ENCODE peak calls at places on chromosomes 2 and 18, in eight cellular contexts. Y, Q, N, P, J, F, E and U are unnamed samples.

GRCh38 chr2:134504586-134505336 is 214.0 kb downstream of the TMEM163 start:
- DNase-seq in E (no peak), Y (no peak), P (peak), J (no peak), F (no peak), Q (no peak), N (no peak), U (no peak)

GRCh38 chr2:27092696-27093429 is 6.3 kb downstream of the KHK start:
- DNase-seq in E (no peak), Q (no peak), P (no peak), J (no peak), Y (no peak), F (no peak), N (no peak), U (no peak)

GRCh38 chr2:147456729-147457128 is 388.1 kb upstream of the ACVR2A start:
- DNase-seq in F (no peak), Q (no peak), J (no peak), P (peak), N (no peak), E (no peak), Y (no peak), U (peak)

GRCh38 chr2:222424729-222425671 is 657 bp downstream of the SGPP2 start:
- DNase-seq in F (peak), Q (no peak), E (no peak), Y (peak), N (no peak), J (peak), P (no peak), U (no peak)

GRCh38 chr2:51855683-51856082 is 823.8 kb upstream of the NRXN1 start:
- DNase-seq in F (no peak), Q (no peak), P (no peak), E (no peak), N (no peak), Y (no peak), J (no peak), U (no peak)

GRCh38 chr2:108895188-108895587 is 93.8 kb downstream of the EDAR start:
- DNase-seq in Y (no peak), Q (no peak), N (no peak), P (no peak), E (no peak), F (no peak), J (no peak), U (no peak)

GRCh38 chr2:172438064-172438421 is 10.7 kb downstream of the ITGA6 start:
- DNase-seq in P (peak), Q (no peak), Y (no peak), J (no peak), N (no peak), F (no peak), E (no peak), U (no peak)

GRCh38 chr2:20707601-20708000 is 40.7 kb downstream of the GDF7 start:
- DNase-seq in F (no peak), J (no peak), Q (no peak), E (no peak), Y (no peak), N (no peak), P (no peak), U (no peak)

GRCh38 chr18:11310476-11311086 is 161.2 kb upstream of the PIEZO2 start:
- DNase-seq in N (peak), J (peak), Q (no peak), Y (peak), F (peak), P (peak), E (no peak), U (peak)

GRCh38 chr2:31233216-31233615 is 736 bp upstream of the EHD3 start:
- DNase-seq in P (peak), E (no peak), J (no peak), Y (no peak), Q (no peak), N (peak), F (no peak), U (peak)

GRCh38 chr2:205706769-205707375 is 24.6 kb downstream of the NRP2 start:
- DNase-seq in E (peak), Y (peak), Q (peak), N (peak), J (no peak), P (peak), F (peak), U (peak)

DNA sequence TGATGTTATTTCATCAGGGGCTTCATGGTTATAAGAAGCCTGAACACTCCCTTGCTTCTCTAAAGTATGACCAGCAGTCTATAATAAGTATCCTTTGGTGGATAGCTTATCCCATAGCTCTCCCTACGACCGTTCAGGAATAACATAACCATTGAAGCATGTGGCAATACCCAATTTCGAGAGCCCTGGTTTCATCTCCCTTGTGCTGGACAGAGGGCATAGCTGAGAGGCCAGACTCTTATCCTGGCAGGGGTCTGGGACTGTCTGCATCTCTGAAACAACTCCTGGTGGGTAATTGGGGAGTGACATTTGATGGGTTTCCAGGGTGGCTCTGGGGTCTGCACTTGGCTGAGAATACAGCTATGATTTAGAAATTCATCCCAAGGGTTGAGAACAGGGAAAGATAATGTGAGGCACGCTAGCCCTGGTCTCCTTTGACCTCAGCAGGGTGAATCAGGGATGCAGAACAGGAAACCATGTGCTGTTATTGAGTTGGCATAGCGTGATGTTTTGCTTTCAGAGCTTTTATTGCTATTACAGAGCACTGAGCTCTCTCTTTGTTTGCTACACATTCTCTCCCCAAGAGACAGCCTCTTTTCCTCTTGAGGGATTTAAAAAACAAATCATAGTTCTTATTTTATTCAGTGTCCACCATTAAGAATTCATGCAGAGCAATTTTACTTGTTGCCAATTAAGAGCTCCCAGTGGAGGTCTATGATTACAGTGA is 274.6 kb downstream of the NCKAP5 start:
- DNase-seq in N (peak), Q (no peak), P (no peak), F (no peak), E (peak), J (no peak), Y (no peak), U (peak)
- H3K4me3 ChIP-seq in N (no peak), Q (no peak), P (no peak), F (no peak), E (no peak), J (no peak), Y (no peak), U (no peak)

DNA sequence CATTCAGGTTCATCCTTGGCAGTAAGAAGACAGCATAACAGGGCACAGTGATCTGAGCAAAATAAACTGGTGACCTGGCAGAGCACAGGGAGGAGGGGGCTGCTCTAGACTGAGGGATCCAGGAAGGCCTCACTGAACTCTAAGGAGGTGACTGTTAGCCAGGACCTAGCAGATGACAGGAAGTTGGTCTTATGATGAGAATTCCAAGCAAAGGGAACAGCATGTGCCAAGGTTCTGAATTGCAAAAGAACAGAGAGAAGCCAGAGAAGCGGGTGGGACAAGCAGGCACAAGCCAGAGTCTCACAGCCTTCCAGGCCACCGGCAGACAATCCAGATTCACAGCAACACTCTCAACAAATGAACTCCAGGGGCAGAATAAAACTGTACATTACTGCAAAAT is 152.7 kb upstream of the PTPRM start:
- DNase-seq in P (peak), F (peak), E (no peak), Y (no peak), J (no peak), Q (no peak), N (peak), U (no peak)
- TF ChIP-seq CTCF in P (no peak), F (no peak), E (no peak), Y (no peak), J (no peak), Q (no peak), N (no peak), U (no peak)

GRCh38 chr2:224038049-224038829 is 847 bp downstream of the SERPINE2 start:
- DNase-seq in E (no peak), F (peak), Y (peak), J (peak), Q (no peak), N (peak), P (peak), U (no peak)

GRCh38 chr2:224038830-224039079 is 331 bp downstream of the SERPINE2 start:
- DNase-seq in E (no peak), F (no peak), P (no peak), N (no peak), J (no peak), Y (no peak), Q (no peak), U (no peak)

GRCh38 chr2:224039080-224039769 is at the start of gene SERPINE2:
- DNase-seq in P (peak), J (peak), N (peak), Y (peak), Q (peak), F (peak), E (no peak), U (peak)

GRCh38 chr2:224034027-224034426 is 5.1 kb downstream of the SERPINE2 start:
- DNase-seq in N (no peak), Q (no peak), P (no peak), Y (no peak), F (no peak), J (no peak), E (no peak), U (peak)

GRCh38 chr2:224036731-224037376 is 2.2 kb downstream of the SERPINE2 start:
- DNase-seq in F (no peak), Y (no peak), Q (no peak), E (no peak), J (no peak), N (no peak), P (no peak), U (no peak)
- H3K4me3 ChIP-seq in F (no peak), Y (no peak), Q (no peak), E (no peak), J (no peak), N (peak), P (no peak), U (peak)

DNA sequence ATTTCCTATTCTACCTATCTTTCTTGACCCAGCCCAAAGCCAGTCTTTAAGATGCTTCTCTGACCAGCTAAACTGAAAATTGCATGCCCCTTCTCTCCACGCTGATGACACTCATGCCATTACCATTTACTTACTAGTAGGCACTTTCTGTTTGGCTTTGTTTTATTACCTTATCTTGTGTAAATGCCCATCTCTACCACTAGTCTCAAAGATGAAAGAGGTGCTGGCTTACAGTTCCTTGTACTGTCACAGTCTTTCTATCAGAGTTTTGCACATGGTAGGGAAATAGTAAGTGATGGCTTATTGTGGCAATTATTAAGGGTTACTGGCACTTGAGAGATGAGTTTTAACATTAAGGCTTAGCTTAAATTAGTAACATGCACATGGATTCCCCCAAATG is 352.1 kb downstream of the RBM43 start:
- DNase-seq in E (no peak), N (no peak), J (no peak), Y (peak), F (no peak), Q (no peak), P (no peak), U (no peak)
- TF ChIP-seq CTCF in E (no peak), N (no peak), J (no peak), Y (peak), F (no peak), Q (no peak), P (peak), U (peak)

GRCh38 chr18:77103991-77104521 is 28.5 kb downstream of the MBP start:
- DNase-seq in Y (no peak), J (peak), F (no peak), E (no peak), Q (no peak), P (no peak), N (peak), U (peak)

GRCh38 chr18:77103181-77103875 is 29.3 kb downstream of the MBP start:
- DNase-seq in F (no peak), N (peak), J (peak), P (no peak), Q (no peak), Y (no peak), E (no peak), U (peak)

GRCh38 chr18:77100751-77101355 is 31.7 kb downstream of the MBP start:
- DNase-seq in Y (no peak), N (no peak), J (no peak), P (peak), F (no peak), E (no peak), Q (no peak), U (peak)

GRCh38 chr18:77101410-77102245 is 31.0 kb downstream of the MBP start:
- DNase-seq in P (peak), E (peak), Y (no peak), F (peak), J (peak), Q (peak), N (peak), U (peak)

DNA sequence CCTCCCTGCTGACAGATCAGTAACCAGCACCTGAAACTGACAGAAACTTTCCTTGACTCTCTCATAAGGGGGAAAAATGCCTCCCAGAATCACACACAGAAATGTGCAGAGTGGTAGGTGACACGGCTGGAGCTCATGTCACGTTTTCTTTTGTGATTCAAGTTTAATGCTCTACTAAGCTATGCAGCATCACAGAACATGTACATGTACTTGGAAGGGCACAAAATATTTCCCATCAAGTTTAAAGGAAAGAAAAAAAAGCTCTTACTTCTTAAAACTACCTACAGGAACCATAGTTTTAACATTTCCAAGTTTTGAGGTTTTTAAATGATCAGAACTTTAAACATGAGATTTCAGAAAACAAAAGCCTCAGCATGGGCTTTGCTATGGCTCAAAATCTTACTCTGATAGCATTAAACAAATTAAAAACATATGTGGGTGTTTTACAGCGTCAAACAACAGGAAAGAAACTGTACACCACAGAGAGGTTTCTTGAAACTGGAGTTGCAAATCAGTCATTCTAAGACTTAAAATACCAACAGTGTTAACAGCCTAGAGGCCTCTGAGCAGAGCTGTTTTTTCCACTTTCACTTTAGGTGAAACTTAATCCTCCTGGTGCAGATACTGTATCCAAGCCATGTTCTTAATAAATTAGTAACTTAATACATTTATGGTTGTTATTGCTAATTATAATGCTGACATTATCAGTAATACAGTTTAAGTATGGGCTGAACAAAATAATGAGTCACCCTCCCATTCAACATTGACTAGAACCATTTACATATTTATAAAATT is 30.1 kb downstream of the MBP start:
- DNase-seq in Y (peak), E (no peak), Q (no peak), P (peak), N (peak), J (no peak), F (no peak), U (peak)
- H3K4me3 ChIP-seq in Y (no peak), E (no peak), Q (no peak), P (no peak), N (peak), J (no peak), F (peak), U (peak)